ENCODE peak calls at places on chromosomes 5 and 9, in five cellular contexts. L is GM23338, M is endothelial cell of umbilical vein, J is upper lobe of right lung, C is K562. H is an unnamed sample. For H3K4me1, the result is how much of the 10 kb centered on the place peaks cover.

GRCh38 chr9:83432104-83432627 is 106.0 kb downstream of the FRMD3 start:
- DNase-seq in L (peak), M (peak), J (peak), C (no peak), H (no peak)

GRCh38 chr9:131259432-131259885 is 16.9 kb downstream of the FAM78A start:
- DNase-seq in L (peak), M (no peak), J (no peak), C (no peak), H (no peak)

GRCh38 chr5:1995491-1995890 is 112.8 kb upstream of the IRX4 start:
- DNase-seq in L (no peak), M (no peak), J (no peak), C (no peak), H (no peak)

GRCh38 chr9:130847306-130848217 is 12.5 kb downstream of the ABL1 start:
- DNase-seq in L (peak), M (peak), J (no peak), C (no peak), H (no peak)

GRCh38 chr9:98190757-98191105 is 1.7 kb downstream of the CORO2A start:
- DNase-seq in L (no peak), M (no peak), J (no peak), C (no peak), H (no peak)

GRCh38 chr5:134626369-134627014 is 6.1 kb downstream of the SAR1B start:
- DNase-seq in L (no peak), M (peak), J (no peak), C (no peak), H (no peak)

GRCh38 chr5:997001-997474 is 11.6 kb upstream of the NKD2 start:
- DNase-seq in L (peak), M (no peak), J (peak), C (peak), H (no peak)

GRCh38 chr9:93959739-93960154 is 4.6 kb upstream of the BARX1 start:
- DNase-seq in L (no peak), M (no peak), J (no peak), C (no peak), H (no peak)

GRCh38 chr5:57207681-57208080 is 33.8 kb downstream of the GPBP1 start:
- DNase-seq in L (no peak), M (no peak), J (no peak), C (no peak), H (no peak)

GRCh38 chr5:59103303-59103702 is 520.4 kb downstream of the RAB3C start:
- DNase-seq in L (no peak), M (no peak), J (no peak), C (no peak), H (no peak)

GRCh38 chr5:24059006-24059405 is 551.6 kb downstream of the PRDM9 start:
- DNase-seq in L (no peak), M (no peak), J (no peak), C (no peak), H (no peak)

GRCh38 chr5:112228672-112229071 is 190.4 kb downstream of the EPB41L4A start:
- DNase-seq in L (peak), M (peak), J (peak), C (no peak), H (no peak)

GRCh38 chr5:140221697-140222223 is 46.8 kb downstream of the CYSTM1 start:
- DNase-seq in L (no peak), M (peak), J (no peak), C (no peak), H (no peak)

GRCh38 chr5:42691413-42691861 is 65.2 kb upstream of the CCDC152 start:
- DNase-seq in L (no peak), M (no peak), J (no peak), C (no peak), H (no peak)

GRCh38 chr5:81762401-81762800 is 11.5 kb upstream of the SSBP2 start:
- DNase-seq in L (no peak), M (no peak), J (no peak), C (no peak), H (no peak)

GRCh38 chr9:1173211-1173610 is 123.1 kb downstream of the DMRT2 start:
- DNase-seq in L (no peak), M (no peak), J (peak), C (no peak), H (no peak)

GRCh38 chr9:26158631-26159150 is 480.4 kb upstream of the TUSC1 start:
- DNase-seq in L (no peak), M (no peak), J (no peak), C (no peak), H (no peak)

GRCh38 chr5:156261275-156261939 is 65.6 kb upstream of the SGCD start:
- DNase-seq in L (no peak), M (no peak), J (no peak), C (no peak), H (no peak)

GRCh38 chr9:93127395-93127911 is 6.6 kb downstream of the NINJ1 start:
- DNase-seq in L (no peak), M (no peak), J (peak), C (no peak), H (no peak)

GRCh38 chr9:6758418-6759113 is 793 bp downstream of the KDM4C start:
- DNase-seq in L (peak), M (peak), J (peak), C (no peak), H (peak)

GRCh38 chr5:126648471-126648870 is 47.7 kb downstream of the PHAX start:
- DNase-seq in L (no peak), M (no peak), J (no peak), C (no peak), H (no peak)

GRCh38 chr9:134626576-134627416 is 14.8 kb upstream of the COL5A1 start:
- DNase-seq in L (no peak), M (no peak), J (peak), C (no peak), H (no peak)

GRCh38 chr5:96468956-96469355 is 35.9 kb upstream of the PCSK1 start:
- DNase-seq in L (no peak), M (no peak), J (no peak), C (no peak), H (no peak)

GRCh38 chr5:121296357-121296756 is 555.3 kb upstream of the FTMT start:
- DNase-seq in L (no peak), M (no peak), J (no peak), C (no peak), H (no peak)

GRCh38 chr9:81225586-81225985 is 463.8 kb downstream of the TLE1 start:
- DNase-seq in L (no peak), M (no peak), J (no peak), C (no peak), H (no peak)

GRCh38 chr9:10586407-10586806 is 26.4 kb downstream of the PTPRD start:
- DNase-seq in L (no peak), M (no peak), J (no peak), C (no peak), H (no peak)

GRCh38 chr5:150272531-150272930 is 17.0 kb downstream of the CAMK2A start:
- DNase-seq in L (peak), M (peak), J (no peak), C (peak), H (no peak)

GRCh38 chr5:138029501-138029900 is 3.4 kb downstream of the FAM13B start:
- DNase-seq in L (no peak), M (no peak), J (no peak), C (no peak), H (no peak)

GRCh38 chr5:138021771-138022170 is 11.1 kb downstream of the FAM13B start:
- DNase-seq in L (no peak), M (no peak), J (no peak), C (no peak), H (no peak)

GRCh38 chr5:138024117-138024516 is 8.8 kb downstream of the FAM13B start:
- DNase-seq in L (no peak), M (no peak), J (no peak), C (no peak), H (no peak)

GRCh38 chr5:138022912-138023311 is 10.0 kb downstream of the FAM13B start:
- DNase-seq in L (no peak), M (no peak), J (no peak), C (no peak), H (no peak)

DNA sequence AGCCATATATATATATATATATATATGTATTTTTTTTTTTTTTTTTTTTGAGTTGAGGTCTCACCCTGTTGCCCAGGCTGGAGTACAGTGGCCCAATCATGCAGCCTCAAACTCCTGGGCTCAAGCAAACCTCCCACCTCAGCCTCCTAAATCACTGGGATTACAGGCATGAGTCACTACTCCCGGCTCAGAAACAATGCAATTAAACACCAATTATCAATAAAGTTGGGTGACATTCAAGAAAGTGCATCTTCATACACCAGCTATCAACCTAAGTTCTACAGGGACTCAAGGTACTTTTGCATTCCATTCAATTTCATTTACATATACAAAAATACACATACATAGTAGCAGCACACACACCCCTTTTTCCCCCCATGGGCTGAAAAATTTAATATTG is 7.6 kb downstream of the FAM13B start:
- DNase-seq in L (no peak), M (no peak), J (no peak), C (no peak), H (no peak)
- H3K4me1 ChIP-seq in L (under half), M (under half), J (under half), C (under half), H (half or more)

GRCh38 chr9:122912964-122913673 is at the start of gene ZBTB6:
- DNase-seq in L (peak), M (peak), J (peak), C (peak), H (peak)
- TF ChIP-seq CTCF in L (peak), M (no peak), J (no peak), C (no peak), H (no peak)

GRCh38 chr9:32524558-32525461 is 1.2 kb downstream of the RIGI start:
- DNase-seq in L (peak), M (no peak), J (no peak), C (no peak), H (peak)

GRCh38 chr9:32523910-32524309 is 2.1 kb downstream of the RIGI start:
- DNase-seq in L (no peak), M (no peak), J (no peak), C (no peak), H (no peak)

GRCh38 chr9:32526042-32526706 is at the start of gene RIGI:
- DNase-seq in L (peak), M (peak), J (peak), C (peak), H (peak)

GRCh38 chr9:32526707-32527048 is 682 bp upstream of the RIGI start:
- DNase-seq in L (no peak), M (no peak), J (no peak), C (no peak), H (no peak)

DNA sequence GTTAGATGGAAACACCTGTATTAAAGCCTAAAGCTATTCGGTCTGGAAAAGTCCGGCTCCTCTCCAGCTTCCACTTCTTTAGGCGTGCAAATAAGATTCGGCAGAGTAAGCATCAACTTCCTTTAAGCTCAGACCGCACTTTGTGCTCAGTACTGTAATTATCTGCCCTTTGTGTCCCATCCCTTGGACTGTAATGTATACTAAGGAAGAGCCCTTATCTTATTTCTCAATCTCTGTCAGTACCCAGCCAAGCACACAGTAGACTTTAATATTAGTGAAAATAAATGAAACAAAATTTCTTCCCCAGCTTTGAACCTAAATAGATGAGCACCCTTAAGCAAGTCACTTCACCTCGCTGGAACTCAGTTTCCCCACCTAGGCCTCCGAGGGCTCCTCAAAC is 490 bp downstream of the RIGI start:
- DNase-seq in L (no peak), M (no peak), J (no peak), C (no peak), H (no peak)
- H3K27ac ChIP-seq in L (peak), M (peak), J (peak), C (peak), H (peak)

DNA sequence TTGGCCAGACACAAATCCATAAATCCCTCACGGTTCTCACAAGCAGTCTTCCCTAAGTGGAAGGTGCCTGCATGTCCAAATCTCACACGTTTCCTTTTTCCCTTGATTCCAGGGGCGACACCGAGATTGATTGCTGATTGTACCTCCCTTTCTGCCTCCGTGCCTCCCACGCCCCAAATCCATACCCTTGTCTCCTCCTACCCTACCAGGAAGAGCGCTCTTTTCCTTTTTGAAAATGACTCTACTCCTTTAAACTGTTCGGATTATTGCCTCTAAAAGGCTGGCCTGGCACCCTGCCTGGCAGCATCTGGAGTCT is 4.5 kb downstream of the STC2 start:
- DNase-seq in L (no peak), M (peak), J (no peak), C (no peak), H (no peak)
- H3K4me1 ChIP-seq in L (under half), M (under half), J (under half), C (under half), H (under half)